ENCODE peak calls at places on chromosomes 12 and 14, in eight cellular contexts. V, Y, E, H, M, A, S and L are unnamed samples.
A peak's percentile ranks its signal among the peaks of the same experiment; 100 is the strongest.

GRCh38 chr12:118357327-118358007 is 15.2 kb downstream of the TAOK3 start:
- DNase-seq in V (no peak), Y (peak; percentile 69), E (no peak), H (peak; percentile 65), M (peak; percentile 37), A (no peak), S (peak; percentile 70), L (peak; percentile 51)

GRCh38 chr12:116924558-116925453 is 14.1 kb downstream of the FBXW8 start:
- DNase-seq in V (peak; percentile 21), Y (no peak), E (no peak), H (peak; percentile 91), M (no peak), A (no peak), S (peak; percentile 44), L (no peak)

GRCh38 chr14:48584031-48584430 is 908.6 kb upstream of the MDGA2 start:
- DNase-seq in V (no peak), Y (no peak), E (no peak), H (peak; percentile 88), M (no peak), A (no peak), S (no peak), L (no peak)

GRCh38 chr12:122875590-122876220 is 20.2 kb downstream of the VPS37B start:
- DNase-seq in V (no peak), Y (no peak), E (no peak), H (no peak), M (no peak), A (no peak), S (no peak), L (no peak)

GRCh38 chr14:58354817-58355216 is 40.9 kb upstream of the TOMM20L start:
- DNase-seq in V (no peak), Y (no peak), E (no peak), H (no peak), M (no peak), A (no peak), S (no peak), L (no peak)

GRCh38 chr12:15472036-15472435 is 149.7 kb downstream of the PTPRO start:
- DNase-seq in V (no peak), Y (no peak), E (no peak), H (no peak), M (no peak), A (no peak), S (no peak), L (no peak)

GRCh38 chr12:46450279-46450748 is 77.7 kb upstream of the SLC38A2 start:
- DNase-seq in V (peak; percentile 43), Y (peak; percentile 28), E (no peak), H (no peak), M (peak; percentile 78), A (no peak), S (peak; percentile 73), L (peak; percentile 93)

GRCh38 chr12:122079038-122079531 is 529 bp downstream of the MLXIP start:
- DNase-seq in V (no peak), Y (no peak), E (no peak), H (no peak), M (peak; percentile 50), A (no peak), S (peak; percentile 39), L (no peak)

GRCh38 chr12:117450186-117450585 is 88.8 kb upstream of the NOS1 start:
- DNase-seq in V (no peak), Y (no peak), E (no peak), H (no peak), M (no peak), A (no peak), S (no peak), L (no peak)

GRCh38 chr12:94761559-94761958 is 111.2 kb upstream of the TMCC3 start:
- DNase-seq in V (no peak), Y (no peak), E (no peak), H (peak; percentile 88), M (no peak), A (no peak), S (peak; percentile 94), L (no peak)

GRCh38 chr12:38386238-38386985 is 69.8 kb downstream of the ALG10B start:
- DNase-seq in V (no peak), Y (no peak), E (no peak), H (no peak), M (no peak), A (no peak), S (no peak), L (no peak)

GRCh38 chr12:110785240-110785639 is 42.5 kb upstream of the PPP1CC start:
- DNase-seq in V (no peak), Y (peak; percentile 50), E (no peak), H (no peak), M (no peak), A (no peak), S (no peak), L (no peak)

GRCh38 chr12:117863004-117863709 is 105.6 kb downstream of the KSR2 start:
- DNase-seq in V (no peak), Y (no peak), E (no peak), H (no peak), M (no peak), A (no peak), S (no peak), L (no peak)

GRCh38 chr12:4909397-4909733 is 340 bp upstream of the KCNA1 start:
- DNase-seq in V (no peak), Y (no peak), E (no peak), H (no peak), M (no peak), A (no peak), S (no peak), L (no peak)

GRCh38 chr14:95281560-95282176 is 38.0 kb downstream of the CLMN start:
- DNase-seq in V (no peak), Y (no peak), E (no peak), H (no peak), M (no peak), A (no peak), S (no peak), L (no peak)

GRCh38 chr14:71834308-71835204 is 97.7 kb upstream of the RGS6 start:
- DNase-seq in V (no peak), Y (no peak), E (no peak), H (no peak), M (no peak), A (no peak), S (no peak), L (no peak)

GRCh38 chr12:53145383-53145782 is 35.1 kb upstream of the ZNF740 start:
- DNase-seq in V (no peak), Y (no peak), E (no peak), H (peak; percentile 42), M (no peak), A (no peak), S (no peak), L (no peak)

GRCh38 chr12:632102-632696 is 31.0 kb downstream of the NINJ2 start:
- DNase-seq in V (peak; percentile 50), Y (no peak), E (no peak), H (peak; percentile 92), M (no peak), A (no peak), S (peak; percentile 91), L (no peak)

DNA sequence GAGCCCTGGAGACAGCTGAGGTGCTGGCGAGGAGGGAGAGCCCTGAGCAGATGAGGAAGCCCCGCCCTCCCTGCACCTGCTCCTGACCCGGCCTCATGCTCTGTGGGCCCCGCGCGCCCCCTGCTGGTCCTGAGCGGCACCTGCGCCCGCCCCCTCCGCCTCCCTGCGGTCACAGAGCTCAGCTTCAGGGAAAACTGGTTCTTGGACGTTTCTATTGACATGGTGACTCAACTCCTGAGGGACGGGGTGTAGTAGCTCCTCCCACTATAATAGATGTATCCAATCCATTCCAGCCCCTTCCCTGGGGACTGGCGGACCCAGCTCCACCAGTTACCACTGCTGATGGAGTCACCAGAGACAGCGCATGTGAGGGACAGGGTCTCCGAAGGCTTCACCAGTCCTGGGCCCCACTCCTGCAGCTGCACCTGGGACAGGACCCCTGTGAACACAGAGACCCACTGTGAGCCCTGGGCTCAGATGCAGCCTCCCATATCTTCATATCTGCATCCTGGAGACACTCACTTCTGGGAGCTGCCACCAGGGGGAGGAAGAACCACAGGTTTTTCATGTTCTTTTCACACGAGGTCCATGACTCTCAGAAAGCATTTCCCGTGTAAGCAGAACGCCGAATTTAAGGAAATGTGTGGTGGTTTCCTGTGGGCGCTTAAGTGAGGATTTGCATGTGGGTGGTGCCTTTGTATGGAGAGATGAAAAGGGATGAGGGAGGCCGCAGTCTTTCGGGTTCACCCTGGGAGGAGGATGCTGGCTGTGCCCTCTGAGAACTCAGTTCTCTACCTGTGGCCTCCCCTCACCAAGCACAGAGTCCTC is 1346.5 kb downstream of the TMEM121 start:
- DNase-seq in V (peak; percentile 64), Y (peak; percentile 17), E (no peak), H (no peak), M (no peak), A (no peak), S (no peak), L (peak; percentile 89)
- TF ChIP-seq CTCF in V (peak; percentile 18), Y (no peak), E (no peak), H (no peak), M (peak; percentile 3), A (peak; percentile 77), S (no peak), L (no peak)

GRCh38 chr12:47773062-47773857 is at the start of gene SLC48A1:
- DNase-seq in V (peak; percentile 58), Y (peak; percentile 95), E (no peak), H (peak; percentile 46), M (peak; percentile 58), A (no peak), S (peak; percentile 54), L (peak; percentile 94)
- TF ChIP-seq POLR2A in V (no peak), Y (peak; percentile 51), E (no peak), H (no peak), M (no peak), A (no peak), S (peak; percentile 53), L (no peak)

DNA sequence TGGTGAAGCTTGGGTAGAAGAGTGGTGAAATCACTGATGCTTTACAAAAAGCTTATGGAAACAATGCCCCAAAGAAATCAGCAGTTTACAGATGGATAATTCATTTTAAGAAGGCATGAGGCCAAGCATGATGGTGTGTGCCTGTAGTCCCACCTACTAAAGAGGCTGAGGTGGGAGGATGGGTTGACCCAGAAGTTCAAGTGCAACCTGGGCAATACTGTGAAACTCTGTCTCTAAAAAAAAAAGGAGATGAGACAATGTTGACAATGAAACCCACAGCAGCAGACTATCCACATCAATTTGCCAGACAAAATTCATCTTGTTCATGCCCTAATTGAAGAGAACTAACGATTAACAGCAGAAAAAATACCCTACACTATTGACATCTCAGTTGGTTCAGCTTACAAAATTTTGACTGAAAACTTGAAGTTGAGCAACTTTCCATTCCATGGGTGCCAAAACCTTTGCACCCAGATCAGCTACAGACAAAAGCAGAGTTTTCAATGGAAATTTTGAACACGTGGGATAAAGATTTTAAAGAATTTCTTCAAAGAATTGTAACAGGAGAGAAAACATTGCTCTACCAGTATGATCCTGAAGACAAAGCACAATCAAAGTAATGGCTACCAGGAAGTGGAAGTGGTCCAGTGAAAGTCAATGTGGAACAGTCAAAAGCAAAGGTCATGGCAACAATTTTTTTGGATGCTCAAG is 26.7 kb downstream of the BTG1 start:
- DNase-seq in V (no peak), Y (no peak), E (no peak), H (no peak), M (no peak), A (no peak), S (no peak), L (no peak)
- H3K4me3 ChIP-seq in V (no peak overlapping the region), Y (no peak overlapping the region), E (no peak overlapping the region), H (no peak overlapping the region), M (no peak overlapping the region), A (no peak overlapping the region), S (no peak overlapping the region), L (no peak overlapping the region)

GRCh38 chr12:112418596-112419268 is at the start of gene PTPN11:
- DNase-seq in V (peak; percentile 85), Y (peak; percentile 88), E (no peak), H (peak; percentile 69), M (peak; percentile 81), A (peak; percentile 25), S (peak; percentile 89), L (peak; percentile 98)
- TF ChIP-seq CTCF in V (no peak), Y (peak; percentile 48), E (peak; percentile 53), H (peak; percentile 49), M (peak; percentile 34), A (peak; percentile 42), S (peak; percentile 46), L (no peak)

GRCh38 chr12:62602445-62603060 is 135.9 kb downstream of the MON2 start:
- DNase-seq in V (peak; percentile 88), Y (peak; percentile 80), E (peak; percentile 79), H (peak; percentile 90), M (peak; percentile 89), A (peak; percentile 66), S (peak; percentile 91), L (peak; percentile 88)
- TF ChIP-seq POLR2A in V (peak; percentile 60), Y (peak; percentile 87), E (peak; percentile 45), H (peak; percentile 87), M (no peak), A (no peak), S (peak; percentile 92), L (no peak)